ENCODE peak calls at places on chromosome 19, in seven cellular contexts. U is aorta, I is Caco-2, V is natural killer cell, G is tibial artery, M is kidney tubule cell, A is GM23248. D is an unnamed sample.

GRCh38 chr19:18972301-18972831 is 31.3 kb upstream of the HOMER3 start:
- DNase-seq in U (no peak), A (peak; percentile 56), G (peak; percentile 25), I (no peak), M (no peak), V (no peak), D (peak; percentile 24)

GRCh38 chr19:39544201-39544903 is 4.4 kb upstream of the EID2 start:
- DNase-seq in G (no peak), M (peak; percentile 64), U (no peak), I (no peak), V (no peak), A (peak; percentile 53), D (peak; percentile 56)

GRCh38 chr19:50794778-50795664 is 4.8 kb downstream of the ACP4 start:
- DNase-seq in U (no peak), M (no peak), A (peak; percentile 34), I (peak; percentile 58), G (no peak), V (no peak), D (no peak)

GRCh38 chr19:34712606-34713261 is 21.3 kb upstream of the ZNF181 start:
- DNase-seq in A (peak; percentile 82), V (peak; percentile 28), M (peak; percentile 76), U (no peak), G (peak; percentile 36), I (peak; percentile 77), D (peak; percentile 81)

GRCh38 chr19:33404506-33404905 is 31.0 kb downstream of the CEBPG start:
- DNase-seq in A (no peak), I (no peak), U (peak; percentile 50), V (no peak), M (no peak), G (peak; percentile 18), D (no peak)

GRCh38 chr19:30036154-30037129 is 94.4 kb downstream of the URI1 start:
- DNase-seq in I (no peak), A (peak; percentile 33), M (peak; percentile 35), V (no peak), U (no peak), G (no peak), D (peak; percentile 36)

GRCh38 chr19:34041922-34042521 is 130.3 kb upstream of the LSM14A start:
- DNase-seq in V (peak; percentile 62), G (peak; percentile 72), I (peak; percentile 56), M (peak; percentile 54), U (peak; percentile 73), A (peak; percentile 74), D (peak; percentile 44)

GRCh38 chr19:35818445-35818844 is 5.8 kb upstream of the PRODH2 start:
- DNase-seq in U (no peak), V (no peak), G (no peak), I (no peak), A (no peak), M (no peak), D (no peak)

GRCh38 chr19:1855828-1856255 is 7.5 kb downstream of the KLF16 start:
- DNase-seq in G (no peak), M (no peak), U (no peak), I (no peak), V (no peak), A (peak; percentile 81), D (peak; percentile 47)

GRCh38 chr19:49475191-49475932 is 1.3 kb downstream of the FLT3LG start:
- DNase-seq in V (no peak), I (no peak), U (no peak), M (no peak), G (no peak), A (peak; percentile 46), D (no peak)

GRCh38 chr19:37059142-37059541 is 19.1 kb upstream of the ZNF420 start:
- DNase-seq in U (no peak), M (no peak), V (no peak), I (no peak), G (no peak), A (no peak), D (no peak)

GRCh38 chr19:53982056-53982455 is 9.4 kb upstream of the CACNG6 start:
- DNase-seq in A (peak; percentile 40), M (no peak), G (no peak), I (no peak), U (no peak), V (no peak), D (no peak)

GRCh38 chr19:38417544-38418506 is 8.2 kb downstream of the RASGRP4 start:
- DNase-seq in V (no peak), U (peak; percentile 81), M (peak; percentile 23), I (peak; percentile 85), A (peak; percentile 46), G (peak; percentile 59), D (no peak)

GRCh38 chr19:18898081-18898532 is 2.1 kb upstream of the CERS1 start:
- DNase-seq in M (no peak), G (no peak), V (no peak), A (peak; percentile 35), I (no peak), U (no peak), D (no peak)

GRCh38 chr19:1252221-1252817 is 3.9 kb downstream of the MIDN start:
- DNase-seq in A (peak; percentile 98), M (peak; percentile 94), G (peak; percentile 95), V (no peak), I (peak; percentile 85), U (peak; percentile 97), D (peak; percentile 99)

GRCh38 chr19:34141036-34141435 is 31.3 kb upstream of the LSM14A start:
- DNase-seq in I (no peak), U (no peak), V (no peak), A (no peak), G (no peak), M (no peak), D (no peak)

GRCh38 chr19:16325161-16325527 is 518 bp downstream of the KLF2 start:
- DNase-seq in U (no peak), M (no peak), V (peak; percentile 67), I (peak; percentile 32), A (peak; percentile 63), G (no peak), D (peak; percentile 31)

GRCh38 chr19:2261438-2262172 is 5.4 kb upstream of the JSRP1 start:
- DNase-seq in A (peak; percentile 39), G (no peak), V (peak; percentile 44), I (no peak), M (peak; percentile 31), U (no peak), D (no peak)

GRCh38 chr19:52896431-52897148 is 845 bp downstream of the ZNF320 start:
- DNase-seq in U (no peak), G (peak; percentile 24), V (no peak), A (peak; percentile 65), M (peak; percentile 73), I (peak; percentile 61), D (peak; percentile 3)

GRCh38 chr19:19209372-19209771 is 2.4 kb upstream of the NCAN start:
- DNase-seq in V (no peak), I (no peak), G (no peak), U (no peak), M (no peak), A (no peak), D (no peak)

GRCh38 chr19:6065685-6066365 is 44.5 kb downstream of the RFX2 start:
- DNase-seq in I (peak; percentile 74), U (peak; percentile 73), G (no peak), V (peak; percentile 56), M (peak; percentile 66), A (peak; percentile 85), D (peak; percentile 79)

GRCh38 chr19:31350693-31351211 is 1.5 kb upstream of the TSHZ3 start:
- DNase-seq in V (no peak), G (no peak), M (peak; percentile 33), I (peak; percentile 41), U (peak; percentile 74), A (peak; percentile 87), D (peak; percentile 57)

GRCh38 chr19:12652219-12652618 is 14.3 kb downstream of the MAN2B1 start:
- DNase-seq in I (no peak), A (no peak), M (no peak), U (peak; percentile 4), G (no peak), V (no peak), D (no peak)

GRCh38 chr19:7679017-7679720 is 1.5 kb upstream of the TRAPPC5 start:
- DNase-seq in I (peak; percentile 54), G (no peak), M (peak; percentile 34), U (peak; percentile 55), V (no peak), A (no peak), D (no peak)

GRCh38 chr19:45785781-45786532 is 3.7 kb upstream of the DMPK start:
- DNase-seq in G (no peak), A (no peak), U (no peak), M (no peak), I (no peak), V (no peak), D (no peak)

GRCh38 chr19:10292789-10293636 is 3.3 kb downstream of the ICAM5 start:
- DNase-seq in V (no peak), U (no peak), I (no peak), A (peak; percentile 29), G (no peak), M (no peak), D (no peak)

GRCh38 chr19:1183543-1184172 is 9.6 kb upstream of the SBNO2 start:
- DNase-seq in I (peak; percentile 87), A (no peak), V (no peak), M (peak; percentile 95), U (no peak), G (no peak), D (no peak)

GRCh38 chr19:47135156-47135555 is 4.5 kb downstream of the SAE1 start:
- DNase-seq in U (no peak), M (no peak), V (no peak), I (no peak), A (no peak), G (no peak), D (no peak)

GRCh38 chr19:19106061-19106551 is 32.2 kb downstream of the TMEM161A start:
- DNase-seq in A (no peak), G (no peak), M (peak; percentile 40), I (no peak), V (no peak), U (no peak), D (no peak)

GRCh38 chr19:57803594-57804325 is 11.0 kb downstream of the ZNF552 start:
- DNase-seq in I (no peak), A (peak; percentile 78), G (no peak), M (peak; percentile 97), U (peak; percentile 64), V (no peak), D (peak; percentile 97)

GRCh38 chr19:13022859-13023636 is 27.8 kb downstream of the NFIX start:
- DNase-seq in A (peak; percentile 96), G (peak; percentile 90), M (peak; percentile 64), V (no peak), U (peak; percentile 91), I (no peak), D (peak; percentile 99)

GRCh38 chr19:38852231-38853044 is 2.7 kb upstream of the HNRNPL start:
- DNase-seq in G (peak; percentile 57), U (peak; percentile 79), I (peak; percentile 56), V (peak; percentile 78), A (peak; percentile 93), M (peak; percentile 87), D (peak; percentile 83)

GRCh38 chr19:10681658-10682057 is 19.6 kb upstream of the QTRT1 start:
- DNase-seq in U (no peak), G (no peak), V (no peak), I (no peak), M (no peak), A (no peak), D (no peak)

GRCh38 chr19:54388001-54388802 is 23.5 kb upstream of the LAIR1 start:
- DNase-seq in U (peak; percentile 72), V (peak; percentile 26), M (peak; percentile 3), G (peak; percentile 26), A (peak; percentile 10), I (no peak), D (no peak)

GRCh38 chr19:5515737-5516136 is 52.0 kb downstream of the TINCR start:
- DNase-seq in U (no peak), M (no peak), A (no peak), I (no peak), V (no peak), G (no peak), D (no peak)

D was measured in AG10803.